ENCODE peak calls at places on chromosome 13, in nine cellular contexts. Y is pancreas, Q is gastrocnemius medialis, Z is heart right ventricle, M is psoas muscle, B is brain microvascular endothelial cell, I is breast epithelium, U is endodermal cell, R is upper lobe of right lung. H is an unnamed sample.

GRCh38 chr13:70173236-70173959 is 65.1 kb upstream of the KLHL1 start:
- DNase-seq in Y (no peak), Q (no peak), Z (no peak), M (no peak), B (no peak), I (no peak), U (peak; percentile 47), R (no peak), H (no peak)

GRCh38 chr13:102369303-102369702 is 32.5 kb downstream of the FGF14 start:
- DNase-seq in Y (no peak), Q (no peak), Z (no peak), M (no peak), B (no peak), I (no peak), U (no peak), R (no peak), H (no peak)

GRCh38 chr13:105142556-105142955 is 1392.9 kb downstream of the EFNB2 start:
- DNase-seq in Y (no peak), Q (no peak), Z (no peak), M (no peak), B (no peak), I (no peak), U (no peak), R (no peak), H (no peak)

GRCh38 chr13:21361706-21362105 is 97.4 kb downstream of the ZDHHC20 start:
- DNase-seq in Y (no peak), Q (no peak), Z (no peak), M (no peak), B (no peak), I (no peak), U (peak; percentile 33), R (peak; percentile 31), H (no peak)

GRCh38 chr13:51291341-51291740 is 48.1 kb upstream of the SERPINE3 start:
- DNase-seq in Y (no peak), Q (no peak), Z (no peak), M (no peak), B (no peak), I (no peak), U (peak; percentile 56), R (no peak), H (no peak)

GRCh38 chr13:28568286-28568685 is 73.4 kb upstream of the FLT1 start:
- DNase-seq in Y (peak; percentile 76), Q (peak; percentile 17), Z (peak; percentile 71), M (peak; percentile 38), B (no peak), I (peak; percentile 74), U (no peak), R (peak; percentile 71), H (peak; percentile 66)

GRCh38 chr13:41122838-41123237 is 9.8 kb downstream of the KBTBD6 start:
- DNase-seq in Y (no peak), Q (no peak), Z (no peak), M (no peak), B (no peak), I (no peak), U (no peak), R (no peak), H (no peak)

GRCh38 chr13:60509601-60510386 is 112.8 kb downstream of the TDRD3 start:
- DNase-seq in Y (no peak), Q (no peak), Z (no peak), M (no peak), B (no peak), I (no peak), U (no peak), R (no peak), H (no peak)

GRCh38 chr13:59533561-59534337 is 630.0 kb downstream of the DIAPH3 start:
- DNase-seq in Y (no peak), Q (no peak), Z (no peak), M (no peak), B (peak; percentile 80), I (no peak), U (no peak), R (no peak), H (no peak)

GRCh38 chr13:65789815-65790214 is 1440.3 kb downstream of the PCDH9 start:
- DNase-seq in Y (no peak), Q (no peak), Z (no peak), M (no peak), B (no peak), I (no peak), U (no peak), R (no peak), H (no peak)

GRCh38 chr13:112342841-112343361 is 33.3 kb upstream of the SPACA7 start:
- DNase-seq in Y (no peak), Q (no peak), Z (no peak), M (no peak), B (no peak), I (no peak), U (no peak), R (no peak), H (no peak)
- H3K27ac ChIP-seq in Y (no peak overlapping the region), Q (no peak overlapping the region), Z (no peak overlapping the region), M (no peak overlapping the region), B (no peak overlapping the region), I (no peak overlapping the region), U (no peak overlapping the region), R (no peak overlapping the region), H (no peak overlapping the region)

DNA sequence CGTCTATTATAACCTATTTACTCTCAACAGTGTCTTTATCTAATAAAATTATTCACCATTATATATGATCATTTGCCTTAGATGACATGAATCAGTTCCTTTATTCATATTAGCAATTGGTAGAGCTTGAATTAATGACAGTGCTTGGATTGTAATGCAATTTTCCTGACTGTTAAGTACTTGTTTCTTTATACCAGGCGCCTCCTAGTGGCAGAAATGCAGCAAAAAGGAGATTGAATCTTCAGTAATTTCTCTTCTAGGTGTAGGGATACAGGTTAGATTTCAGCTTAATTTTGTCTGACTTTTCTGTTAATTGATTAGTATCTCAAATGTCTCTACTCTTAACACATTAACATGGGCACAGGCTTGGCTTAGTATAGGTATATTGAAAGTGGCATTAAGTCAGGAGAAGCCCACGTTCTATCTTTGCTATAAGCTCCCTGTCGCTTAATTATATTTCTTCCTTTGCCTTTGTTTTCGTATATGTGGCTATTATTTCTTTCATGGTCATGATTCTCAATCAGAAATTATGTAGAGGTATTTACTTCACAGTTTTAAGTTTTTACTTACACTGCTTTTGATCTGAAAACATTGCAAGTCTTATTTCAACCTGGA is 9.1 kb upstream of the LHFPL6 start:
- DNase-seq in Y (peak; percentile 65), Q (peak; percentile 31), Z (peak; percentile 82), M (peak; percentile 23), B (peak; percentile 76), I (no peak), U (peak; percentile 88), R (no peak), H (peak; percentile 42)
- TF ChIP-seq CTCF in Y (peak; percentile 70), Q (peak; percentile 85), Z (peak; percentile 92), M (peak; percentile 89), B (peak; percentile 68), I (peak; percentile 82), U (peak; percentile 93), R (peak; percentile 91), H (peak; percentile 94)

GRCh38 chr13:46571941-46572340 is 19.0 kb downstream of the LRCH1 start:
- DNase-seq in Y (no peak), Q (no peak), Z (no peak), M (no peak), B (no peak), I (no peak), U (no peak), R (no peak), H (no peak)
- H3K27ac ChIP-seq in Y (no peak overlapping the region), Q (no peak overlapping the region), Z (peak overlapping the region; percentile 35), M (no peak overlapping the region), B (peak overlapping the region; percentile 23), I (no peak overlapping the region), U (no peak overlapping the region), R (no peak overlapping the region), H (no peak overlapping the region)

GRCh38 chr13:37270206-37271001 is 164.9 kb upstream of the CSNK1A1L start:
- DNase-seq in Y (no peak), Q (no peak), Z (no peak), M (no peak), B (no peak), I (no peak), U (no peak), R (no peak), H (no peak)
- TF ChIP-seq CTCF in Y (no peak), Q (no peak), Z (no peak), M (no peak), B (no peak), I (no peak), U (peak; percentile 63), R (no peak), H (no peak)

GRCh38 chr13:110221331-110221730 is 85.6 kb downstream of the COL4A1 start:
- DNase-seq in Y (no peak), Q (no peak), Z (no peak), M (no peak), B (no peak), I (no peak), U (no peak), R (no peak), H (no peak)
- H3K27ac ChIP-seq in Y (no peak overlapping the region), Q (peak overlapping the region; percentile 78), Z (peak overlapping the region; percentile 84), M (peak overlapping the region; percentile 46), B (peak overlapping the region; percentile 81), I (peak overlapping the region; percentile 68), U (no peak overlapping the region), R (peak overlapping the region; percentile 2), H (peak overlapping the region; percentile 68)

DNA sequence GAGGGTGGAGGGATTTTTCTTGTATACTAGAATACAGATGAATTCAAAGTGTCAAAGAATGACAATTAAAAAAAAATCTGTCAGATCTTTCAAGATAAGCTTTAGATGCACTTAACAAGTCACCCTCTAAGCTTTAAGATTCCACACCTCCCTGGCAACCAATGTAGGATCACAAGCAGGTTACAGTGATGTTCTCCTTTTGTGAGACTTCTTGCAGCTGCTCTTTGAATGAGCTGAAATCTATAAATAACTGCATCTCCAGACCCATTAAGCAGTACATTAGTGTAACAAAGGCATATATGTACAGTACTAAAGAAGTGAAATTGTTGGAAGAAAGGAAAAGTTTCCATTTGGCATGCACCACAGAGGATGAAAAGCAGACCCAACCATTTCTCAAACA is 364.7 kb downstream of the ENOX1 start:
- DNase-seq in Y (no peak), Q (no peak), Z (no peak), M (no peak), B (no peak), I (no peak), U (no peak), R (no peak), H (no peak)
- TF ChIP-seq CTCF in Y (no peak), Q (no peak), Z (no peak), M (no peak), B (no peak), I (no peak), U (no peak), R (no peak), H (no peak)